ENCODE peak calls at places on chromosomes 5 and 9, in nine cellular contexts. E is spleen, N is heart right ventricle, J is Peyer's patch, W is tibial artery, K is ovary, A is IMR-90, T is mammary epithelial cell, D is GM23338. O is an unnamed sample.

GRCh38 chr5:139764250-139764791 is 31.3 kb upstream of the PSD2 start:
- DNase-seq in E (peak; percentile 78), N (no peak), J (no peak), W (no peak), K (no peak), A (no peak), T (no peak), D (peak; percentile 86), O (peak; percentile 90)

GRCh38 chr5:150227606-150228273 is 37.9 kb downstream of the SLC6A7 start:
- DNase-seq in E (no peak), N (no peak), J (no peak), W (no peak), K (no peak), A (peak; percentile 43), T (peak; percentile 21), D (no peak), O (no peak)

GRCh38 chr9:4086119-4087088 is 213.5 kb downstream of the GLIS3 start:
- DNase-seq in E (no peak), N (peak; percentile 26), J (no peak), W (no peak), K (no peak), A (peak; percentile 43), T (peak; percentile 21), D (no peak), O (peak; percentile 63)

GRCh38 chr5:115602585-115603125 is 376 bp upstream of the TICAM2 start:
- DNase-seq in E (no peak), N (no peak), J (no peak), W (no peak), K (no peak), A (no peak), T (no peak), D (no peak), O (no peak)

GRCh38 chr5:17720070-17720469 is 85.8 kb downstream of the TAF11L14 start:
- DNase-seq in E (no peak), N (no peak), J (no peak), W (no peak), K (no peak), A (no peak), T (no peak), D (no peak), O (no peak)

GRCh38 chr9:113616116-113616515 is 152.6 kb downstream of the RGS3 start:
- DNase-seq in E (peak; percentile 66), N (no peak), J (peak; percentile 45), W (no peak), K (no peak), A (no peak), T (no peak), D (no peak), O (peak; percentile 63)

GRCh38 chr9:95772320-95773060 is 103.0 kb upstream of the ERCC6L2 start:
- DNase-seq in E (no peak), N (peak; percentile 23), J (peak; percentile 67), W (peak; percentile 46), K (peak; percentile 78), A (peak; percentile 65), T (no peak), D (peak; percentile 72), O (peak; percentile 62)

GRCh38 chr5:108278285-108279240 is 103.3 kb downstream of the FBXL17 start:
- DNase-seq in E (peak; percentile 56), N (no peak), J (no peak), W (no peak), K (no peak), A (no peak), T (no peak), D (peak; percentile 43), O (peak; percentile 35)

GRCh38 chr9:311837-312236 is 97.2 kb downstream of the DOCK8 start:
- DNase-seq in E (no peak), N (no peak), J (no peak), W (no peak), K (no peak), A (no peak), T (no peak), D (no peak), O (peak; percentile 23)

GRCh38 chr9:312596-313320 is 98.1 kb downstream of the DOCK8 start:
- DNase-seq in E (no peak), N (no peak), J (no peak), W (no peak), K (no peak), A (no peak), T (no peak), D (no peak), O (no peak)

GRCh38 chr9:318646-319045 is 104.0 kb downstream of the DOCK8 start:
- DNase-seq in E (no peak), N (no peak), J (no peak), W (no peak), K (no peak), A (no peak), T (no peak), D (no peak), O (no peak)

GRCh38 chr9:316382-316965 is 101.8 kb downstream of the DOCK8 start:
- DNase-seq in E (no peak), N (no peak), J (no peak), W (no peak), K (no peak), A (no peak), T (no peak), D (no peak), O (no peak)
- H3K4me1 ChIP-seq in E (no peaks in the 10 kb centered on the region), N (no peaks in the 10 kb centered on the region), J (no peaks in the 10 kb centered on the region), W (no peaks in the 10 kb centered on the region), K (no peaks in the 10 kb centered on the region), A (no peaks in the 10 kb centered on the region), T (no peaks in the 10 kb centered on the region), D (peaks cover 4% of the 10 kb centered on the region), O (no peaks in the 10 kb centered on the region)

DNA sequence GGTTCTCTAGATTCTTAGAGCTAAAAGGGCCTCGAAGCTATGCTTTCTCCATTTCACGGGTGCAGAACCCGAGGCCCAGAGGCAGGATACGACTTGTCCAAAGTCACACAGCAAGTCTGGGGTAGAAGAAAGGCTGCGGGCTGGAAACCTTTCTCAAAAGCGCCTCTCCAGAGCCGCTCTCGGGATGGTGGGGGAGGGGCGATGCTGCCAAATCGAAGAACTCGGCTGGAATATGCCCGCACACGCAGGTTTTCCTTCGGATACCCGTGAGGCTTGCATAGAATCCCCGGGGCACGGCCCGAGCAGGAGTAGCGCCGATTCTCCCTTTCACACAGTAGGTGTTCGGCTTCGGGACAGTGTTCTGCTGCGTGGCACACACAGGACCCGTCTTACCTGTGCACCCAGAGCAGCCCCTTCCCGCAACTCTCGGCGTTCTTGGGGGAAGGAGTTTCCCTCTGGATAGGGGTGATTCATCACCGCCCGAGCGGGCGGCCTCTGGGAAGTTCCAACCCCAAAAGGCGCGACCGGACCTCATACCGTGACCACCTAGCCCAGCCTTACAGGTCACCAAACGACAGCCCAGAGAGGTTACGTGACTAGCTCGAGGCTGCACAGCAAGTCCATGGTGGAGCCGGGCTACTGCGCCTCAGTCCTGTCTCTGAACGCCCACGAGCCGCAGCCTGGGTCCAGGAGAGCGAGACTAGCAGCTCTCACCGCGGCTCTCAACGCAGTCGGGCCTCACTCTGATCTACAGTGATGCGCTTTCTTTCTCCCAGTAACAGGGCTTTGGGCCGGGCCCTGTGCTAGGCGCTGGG is 4.1 kb downstream of the PAX5 start:
- DNase-seq in E (peak; percentile 81), N (no peak), J (no peak), W (no peak), K (no peak), A (no peak), T (peak; percentile 46), D (peak; percentile 68), O (no peak)
- H3K4me1 ChIP-seq in E (peaks cover 66% of the 10 kb centered on the region), N (peaks cover 49% of the 10 kb centered on the region), J (peaks cover 50% of the 10 kb centered on the region), W (no peaks in the 10 kb centered on the region), K (peaks cover 14% of the 10 kb centered on the region), A (peaks cover 3% of the 10 kb centered on the region), T (peaks cover 46% of the 10 kb centered on the region), D (peaks cover 51% of the 10 kb centered on the region), O (no peaks in the 10 kb centered on the region)

GRCh38 chr5:98109561-98110006 is 663.9 kb upstream of the RGMB start:
- DNase-seq in E (no peak), N (no peak), J (no peak), W (no peak), K (no peak), A (peak; percentile 92), T (peak; percentile 72), D (no peak), O (no peak)

GRCh38 chr5:98108497-98108896 is 665.0 kb upstream of the RGMB start:
- DNase-seq in E (no peak), N (no peak), J (no peak), W (no peak), K (no peak), A (peak; percentile 99), T (peak; percentile 83), D (no peak), O (no peak)

GRCh38 chr5:98110270-98110669 is 663.2 kb upstream of the RGMB start:
- DNase-seq in E (no peak), N (no peak), J (no peak), W (no peak), K (no peak), A (peak; percentile 98), T (peak; percentile 69), D (no peak), O (no peak)

GRCh38 chr5:98110791-98111190 is 662.7 kb upstream of the RGMB start:
- DNase-seq in E (no peak), N (no peak), J (no peak), W (no peak), K (no peak), A (peak; percentile 53), T (no peak), D (no peak), O (no peak)

DNA sequence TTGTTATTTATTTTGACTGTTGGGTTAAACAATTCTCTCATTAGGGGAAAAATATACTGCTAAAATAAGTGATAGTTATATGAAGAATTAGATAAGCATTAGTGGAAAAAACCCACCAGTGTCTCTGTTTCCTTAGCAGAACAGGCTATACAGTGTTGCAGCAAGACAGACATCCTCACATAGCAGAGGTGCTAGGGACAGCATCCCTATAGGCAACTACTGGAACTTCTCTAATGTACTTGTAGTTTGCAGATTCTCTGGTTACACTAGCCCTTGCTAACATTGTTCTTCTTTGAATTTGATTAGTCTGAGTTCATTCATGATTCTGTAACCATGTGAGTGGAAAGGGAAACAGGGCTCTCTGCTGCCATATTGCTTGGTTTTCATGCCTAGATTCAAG is 661.8 kb upstream of the RGMB start:
- DNase-seq in E (no peak), N (no peak), J (no peak), W (no peak), K (no peak), A (peak; percentile 34), T (no peak), D (peak; percentile 13), O (no peak)
- H3K4me1 ChIP-seq in E (no peaks in the 10 kb centered on the region), N (no peaks in the 10 kb centered on the region), J (no peaks in the 10 kb centered on the region), W (no peaks in the 10 kb centered on the region), K (no peaks in the 10 kb centered on the region), A (peaks cover 10% of the 10 kb centered on the region), T (peaks cover 42% of the 10 kb centered on the region), D (no peaks in the 10 kb centered on the region), O (no peaks in the 10 kb centered on the region)

GRCh38 chr9:109914280-109915027 is 134.5 kb downstream of the PALM2AKAP2 start:
- DNase-seq in E (no peak), N (no peak), J (no peak), W (no peak), K (no peak), A (peak; percentile 97), T (no peak), D (no peak), O (no peak)

GRCh38 chr9:109916316-109916715 is 136.3 kb downstream of the PALM2AKAP2 start:
- DNase-seq in E (no peak), N (no peak), J (no peak), W (no peak), K (no peak), A (no peak), T (no peak), D (no peak), O (no peak)

GRCh38 chr9:109922617-109923260 is 142.7 kb downstream of the PALM2AKAP2 start:
- DNase-seq in E (no peak), N (no peak), J (no peak), W (no peak), K (no peak), A (no peak), T (peak; percentile 3), D (no peak), O (no peak)

GRCh38 chr9:109919736-109920408 is 139.9 kb downstream of the PALM2AKAP2 start:
- DNase-seq in E (no peak), N (no peak), J (no peak), W (no peak), K (no peak), A (no peak), T (no peak), D (no peak), O (no peak)

DNA sequence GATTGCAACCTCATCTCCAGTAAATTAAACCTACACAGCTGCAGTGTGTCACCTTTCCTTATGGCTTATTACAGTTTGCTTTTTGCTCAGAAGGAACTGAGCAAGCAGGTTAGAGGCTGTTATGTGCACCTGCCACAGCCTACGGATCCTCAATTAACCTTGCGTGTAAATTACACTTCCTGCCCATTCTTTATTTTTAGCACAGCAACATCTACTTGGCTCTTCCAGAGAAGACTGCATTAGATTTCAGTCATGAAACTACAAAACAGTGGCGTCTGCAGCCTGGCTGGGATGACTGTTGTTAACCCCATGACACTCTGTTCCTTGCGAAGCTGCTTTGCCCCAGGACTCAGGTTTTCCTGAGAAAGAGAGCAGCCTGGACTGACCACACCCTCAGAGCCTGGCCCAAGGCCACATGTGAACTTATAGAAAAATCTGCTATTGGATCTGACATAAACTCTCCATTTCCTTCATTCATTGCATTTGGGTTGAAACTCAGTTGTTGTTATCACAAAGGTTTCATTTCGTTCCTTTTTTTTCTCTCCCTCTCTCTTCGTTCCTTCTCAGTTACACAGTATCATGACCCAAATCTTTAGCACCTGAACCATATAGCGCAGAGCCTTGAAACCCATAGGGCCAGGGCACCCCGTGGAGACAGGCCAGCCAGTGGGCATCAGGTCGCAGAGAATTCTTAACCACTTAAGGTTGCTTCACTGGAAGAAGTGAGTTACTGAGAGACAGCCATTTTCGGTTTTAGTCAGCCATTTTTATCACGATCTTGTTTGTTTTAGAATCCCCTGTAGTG is 138.6 kb downstream of the PALM2AKAP2 start:
- DNase-seq in E (no peak), N (no peak), J (no peak), W (no peak), K (no peak), A (no peak), T (no peak), D (no peak), O (no peak)
- H3K4me1 ChIP-seq in E (peaks cover 31% of the 10 kb centered on the region), N (peaks cover 42% of the 10 kb centered on the region), J (peaks cover 12% of the 10 kb centered on the region), W (no peaks in the 10 kb centered on the region), K (no peaks in the 10 kb centered on the region), A (peaks cover 2% of the 10 kb centered on the region), T (no peaks in the 10 kb centered on the region), D (peaks cover 4% of the 10 kb centered on the region), O (peaks cover 9% of the 10 kb centered on the region)

O was measured in right cardiac atrium.